ENCODE peak calls at places on chromosomes 11 and 22, in five cellular contexts. One of them, this sample, is unnamed.

GRCh38 chr11:121615506-121615905 is 162.7 kb upstream of the SORL1-AS1 start:
- DNase-seq in HCT116: no peak
- DNase-seq in OCI-LY7: no peak
- DNase-seq in GM23248: peak
- DNase-seq in SK-N-SH: no peak
- DNase-seq in this sample: peak

GRCh38 chr11:19886498-19886897 is 173.9 kb downstream of the NAV2 start:
- DNase-seq in HCT116: no peak
- DNase-seq in OCI-LY7: no peak
- DNase-seq in GM23248: no peak
- DNase-seq in SK-N-SH: peak
- DNase-seq in this sample: no peak

GRCh38 chr22:37077802-37078448 is 26.4 kb downstream of the KCTD17 start:
- DNase-seq in HCT116: peak
- DNase-seq in OCI-LY7: peak
- DNase-seq in GM23248: peak
- DNase-seq in SK-N-SH: peak
- DNase-seq in this sample: peak

GRCh38 chr11:125402436-125402835 is 93.6 kb downstream of the FEZ1 start:
- DNase-seq in HCT116: no peak
- DNase-seq in OCI-LY7: no peak
- DNase-seq in GM23248: peak
- DNase-seq in SK-N-SH: no peak
- DNase-seq in this sample: peak

GRCh38 chr11:110094298-110095073 is 1.3 kb downstream of the ZC3H12C start:
- DNase-seq in HCT116: no peak
- DNase-seq in OCI-LY7: no peak
- DNase-seq in GM23248: no peak
- DNase-seq in SK-N-SH: no peak
- DNase-seq in this sample: no peak

GRCh38 chr11:12219732-12220131 is 109.3 kb downstream of the MICAL2 start:
- DNase-seq in HCT116: no peak
- DNase-seq in OCI-LY7: no peak
- DNase-seq in GM23248: no peak
- DNase-seq in SK-N-SH: no peak
- DNase-seq in this sample: no peak

GRCh38 chr22:23784215-23784732 is 2.5 kb upstream of the SMARCB1 start:
- DNase-seq in HCT116: no peak
- DNase-seq in OCI-LY7: no peak
- DNase-seq in GM23248: no peak
- DNase-seq in SK-N-SH: no peak
- DNase-seq in this sample: no peak

GRCh38 chr22:30602049-30602448 is 4.9 kb upstream of the TCN2 start:
- DNase-seq in HCT116: peak
- DNase-seq in OCI-LY7: peak
- DNase-seq in GM23248: peak
- DNase-seq in SK-N-SH: no peak
- DNase-seq in this sample: peak

GRCh38 chr11:69055212-69055586 is 6.5 kb downstream of the TPCN2 start:
- DNase-seq in HCT116: no peak
- DNase-seq in OCI-LY7: no peak
- DNase-seq in GM23248: no peak
- DNase-seq in SK-N-SH: no peak
- DNase-seq in this sample: no peak

GRCh38 chr11:105298630-105299029 is 159.1 kb upstream of the CARD18 start:
- DNase-seq in HCT116: no peak
- DNase-seq in OCI-LY7: no peak
- DNase-seq in GM23248: peak
- DNase-seq in SK-N-SH: no peak
- DNase-seq in this sample: peak

GRCh38 chr11:89529619-89530018 is 38.4 kb upstream of the NOX4 start:
- DNase-seq in HCT116: no peak
- DNase-seq in OCI-LY7: no peak
- DNase-seq in GM23248: no peak
- DNase-seq in SK-N-SH: no peak
- DNase-seq in this sample: no peak

GRCh38 chr11:12416552-12416951 is 39.2 kb downstream of the PARVA start:
- DNase-seq in HCT116: no peak
- DNase-seq in OCI-LY7: no peak
- DNase-seq in GM23248: no peak
- DNase-seq in SK-N-SH: no peak
- DNase-seq in this sample: no peak

GRCh38 chr11:1415631-1416030 is 25.9 kb downstream of the BRSK2 start:
- DNase-seq in HCT116: no peak
- DNase-seq in OCI-LY7: no peak
- DNase-seq in GM23248: no peak
- DNase-seq in SK-N-SH: no peak
- DNase-seq in this sample: no peak

GRCh38 chr22:39818050-39818449 is 75.5 kb downstream of the ENTHD1 start:
- DNase-seq in HCT116: no peak
- DNase-seq in OCI-LY7: no peak
- DNase-seq in GM23248: peak
- DNase-seq in SK-N-SH: no peak
- DNase-seq in this sample: no peak

GRCh38 chr11:22670803-22671202 is 4.4 kb downstream of the GAS2 start:
- DNase-seq in HCT116: no peak
- DNase-seq in OCI-LY7: no peak
- DNase-seq in GM23248: peak
- DNase-seq in SK-N-SH: no peak
- DNase-seq in this sample: peak

GRCh38 chr22:24331468-24332440 is 61.1 kb downstream of the SPECC1L start:
- DNase-seq in HCT116: no peak
- DNase-seq in OCI-LY7: no peak
- DNase-seq in GM23248: peak
- DNase-seq in SK-N-SH: no peak
- DNase-seq in this sample: no peak

GRCh38 chr22:19800761-19801244 is 40.2 kb downstream of the TBX1 start:
- DNase-seq in HCT116: no peak
- DNase-seq in OCI-LY7: no peak
- DNase-seq in GM23248: peak
- DNase-seq in SK-N-SH: peak
- DNase-seq in this sample: no peak

GRCh38 chr11:81492923-81493445 is 1240.7 kb downstream of the FAM181B start:
- DNase-seq in HCT116: no peak
- DNase-seq in OCI-LY7: no peak
- DNase-seq in GM23248: no peak
- DNase-seq in SK-N-SH: no peak
- DNase-seq in this sample: no peak

GRCh38 chr11:44464741-44465140 is 100.7 kb upstream of the CD82 start:
- DNase-seq in HCT116: peak
- DNase-seq in OCI-LY7: peak
- DNase-seq in GM23248: no peak
- DNase-seq in SK-N-SH: no peak
- DNase-seq in this sample: peak

GRCh38 chr11:117490911-117491310 is 163.3 kb downstream of the CEP164 start:
- DNase-seq in HCT116: no peak
- DNase-seq in OCI-LY7: no peak
- DNase-seq in GM23248: no peak
- DNase-seq in SK-N-SH: no peak
- DNase-seq in this sample: no peak

GRCh38 chr11:35523351-35523768 is 2.1 kb downstream of the PAMR1 start:
- DNase-seq in HCT116: no peak
- DNase-seq in OCI-LY7: no peak
- DNase-seq in GM23248: peak
- DNase-seq in SK-N-SH: no peak
- DNase-seq in this sample: no peak

GRCh38 chr11:15874699-15875098 is 481.6 kb downstream of the SOX6 start:
- DNase-seq in HCT116: no peak
- DNase-seq in OCI-LY7: no peak
- DNase-seq in GM23248: no peak
- DNase-seq in SK-N-SH: no peak
- DNase-seq in this sample: no peak

GRCh38 chr22:35312198-35313059 is 12.7 kb downstream of the TOM1 start:
- DNase-seq in HCT116: peak
- DNase-seq in OCI-LY7: no peak
- DNase-seq in GM23248: peak
- DNase-seq in SK-N-SH: no peak
- DNase-seq in this sample: peak

GRCh38 chr11:84965484-84965883 is 661.7 kb downstream of the DLG2 start:
- DNase-seq in HCT116: no peak
- DNase-seq in OCI-LY7: no peak
- DNase-seq in GM23248: no peak
- DNase-seq in SK-N-SH: no peak
- DNase-seq in this sample: no peak

GRCh38 chr11:28133146-28133545 is 25.0 kb downstream of the METTL15 start:
- DNase-seq in HCT116: no peak
- DNase-seq in OCI-LY7: no peak
- DNase-seq in GM23248: peak
- DNase-seq in SK-N-SH: no peak
- DNase-seq in this sample: no peak

GRCh38 chr22:42410708-42411107 is 21.5 kb downstream of the NFAM1 start:
- DNase-seq in HCT116: no peak
- DNase-seq in OCI-LY7: no peak
- DNase-seq in GM23248: no peak
- DNase-seq in SK-N-SH: no peak
- DNase-seq in this sample: no peak

GRCh38 chr11:19311306-19312030 is 70.7 kb upstream of the E2F8 start:
- DNase-seq in HCT116: peak
- DNase-seq in OCI-LY7: peak
- DNase-seq in GM23248: peak
- DNase-seq in SK-N-SH: peak
- DNase-seq in this sample: peak

DNA sequence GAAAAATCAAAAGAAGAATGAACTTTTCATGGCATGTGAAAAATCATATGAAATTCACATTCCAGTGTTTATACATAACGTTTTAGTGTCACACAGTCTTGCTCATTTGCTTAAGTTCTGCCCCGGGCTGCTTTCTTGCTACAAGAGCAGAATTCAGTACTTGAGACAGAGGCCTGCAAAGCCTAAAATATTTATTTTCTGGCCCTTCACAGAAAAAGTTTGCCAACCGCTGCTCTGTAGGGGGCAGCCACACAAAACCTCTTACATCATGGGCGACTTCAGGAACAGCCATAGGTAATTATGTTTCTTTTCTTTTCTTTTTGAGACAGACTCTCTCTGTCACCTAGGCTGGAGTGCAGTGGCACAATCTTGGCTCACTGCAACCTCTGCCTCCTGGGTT is 1.0 kb upstream of the ATG2A start:
- DNase-seq in HCT116: no peak
- DNase-seq in OCI-LY7: peak
- DNase-seq in GM23248: peak
- DNase-seq in SK-N-SH: no peak
- DNase-seq in this sample: peak
- H3K4me3 ChIP-seq in HCT116: peak
- H3K4me3 ChIP-seq in OCI-LY7: peak
- H3K4me3 ChIP-seq in GM23248: peak
- H3K4me3 ChIP-seq in SK-N-SH: peak
- H3K4me3 ChIP-seq in this sample: peak

DNA sequence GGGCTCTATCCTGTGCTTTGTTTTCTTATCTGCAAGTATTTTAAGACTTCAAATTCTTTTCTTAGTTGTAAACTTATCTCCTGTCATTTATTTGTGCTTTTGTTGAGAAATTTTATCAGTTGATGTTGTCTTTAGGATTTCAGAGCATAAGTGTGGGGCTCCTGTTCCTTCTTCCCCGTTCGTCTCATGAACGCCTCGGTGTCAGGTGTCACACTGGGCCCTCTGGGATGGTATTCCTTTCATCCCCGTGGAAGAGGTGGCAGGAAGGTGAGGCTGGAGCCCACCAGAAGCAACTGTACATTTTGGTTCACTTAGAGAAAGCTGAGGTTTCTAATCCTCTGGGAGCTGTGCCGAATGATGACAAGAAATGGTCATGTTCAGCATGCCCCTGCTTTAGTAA is 18.0 kb downstream of the NADSYN1 start:
- DNase-seq in HCT116: no peak
- DNase-seq in OCI-LY7: no peak
- DNase-seq in GM23248: no peak
- DNase-seq in SK-N-SH: no peak
- DNase-seq in this sample: no peak
- TF ChIP-seq EZH2phosphoT487 in HCT116: no peak
- TF ChIP-seq EZH2phosphoT487 in OCI-LY7: no peak
- TF ChIP-seq EZH2phosphoT487 in GM23248: no peak
- TF ChIP-seq EZH2phosphoT487 in SK-N-SH: no peak
- TF ChIP-seq EZH2phosphoT487 in this sample: no peak

DNA sequence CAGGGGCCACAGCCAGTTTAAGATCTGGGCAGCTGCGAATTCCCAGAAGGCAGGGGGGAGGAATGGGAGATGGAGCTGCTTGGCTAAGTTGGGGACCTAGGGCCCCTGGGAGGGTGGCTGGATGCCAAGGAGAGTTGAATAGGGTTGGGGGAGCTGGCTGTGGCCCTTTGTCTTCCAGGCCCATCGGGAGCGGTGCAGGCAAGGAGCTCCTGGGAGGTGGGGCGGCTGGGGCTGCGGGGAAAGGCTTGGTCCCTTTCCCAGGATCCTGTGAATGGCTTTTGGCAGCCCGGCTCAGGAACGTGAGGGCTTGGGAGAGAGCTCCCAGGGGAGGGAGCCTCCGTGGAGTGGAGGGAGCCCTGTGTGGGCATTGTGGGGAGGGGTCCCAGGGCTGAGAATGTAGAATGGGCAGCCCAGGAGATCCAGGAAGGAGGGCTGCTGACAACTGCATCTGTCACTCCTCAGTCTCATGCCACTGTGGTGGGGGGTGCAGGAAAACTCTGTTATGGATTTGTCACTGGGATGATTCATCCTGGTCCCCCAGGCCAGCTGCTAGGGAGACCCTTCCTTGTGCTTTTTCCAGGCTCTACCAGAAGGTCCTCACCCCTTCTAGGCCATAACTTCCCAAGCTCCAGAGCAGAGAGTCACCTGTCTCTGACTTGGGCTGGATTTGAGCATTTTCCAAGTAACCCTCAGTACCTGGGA is 6.0 kb downstream of the FREY1 start:
- DNase-seq in HCT116: no peak
- DNase-seq in OCI-LY7: no peak
- DNase-seq in GM23248: peak
- DNase-seq in SK-N-SH: peak
- DNase-seq in this sample: no peak
- H3K4me3 ChIP-seq in HCT116: peak
- H3K4me3 ChIP-seq in OCI-LY7: no peak
- H3K4me3 ChIP-seq in GM23248: peak
- H3K4me3 ChIP-seq in SK-N-SH: peak
- H3K4me3 ChIP-seq in this sample: peak

GRCh38 chr22:48574776-48575566 is 1252.7 kb downstream of the BRD1 start:
- DNase-seq in HCT116: no peak
- DNase-seq in OCI-LY7: no peak
- DNase-seq in GM23248: peak
- DNase-seq in SK-N-SH: peak
- DNase-seq in this sample: no peak
- TF ChIP-seq EZH2phosphoT487 in HCT116: no peak
- TF ChIP-seq EZH2phosphoT487 in OCI-LY7: no peak
- TF ChIP-seq EZH2phosphoT487 in GM23248: no peak
- TF ChIP-seq EZH2phosphoT487 in SK-N-SH: no peak
- TF ChIP-seq EZH2phosphoT487 in this sample: no peak

GRCh38 chr11:114295676-114296081 is 520 bp upstream of the NNMT start:
- DNase-seq in HCT116: no peak
- DNase-seq in OCI-LY7: no peak
- DNase-seq in GM23248: peak
- DNase-seq in SK-N-SH: no peak
- DNase-seq in this sample: no peak

GRCh38 chr11:114296190-114296978 is at the start of gene NNMT:
- DNase-seq in HCT116: no peak
- DNase-seq in OCI-LY7: no peak
- DNase-seq in GM23248: peak
- DNase-seq in SK-N-SH: no peak
- DNase-seq in this sample: peak

GRCh38 chr11:114296979-114297372 is 777 bp downstream of the NNMT start:
- DNase-seq in HCT116: no peak
- DNase-seq in OCI-LY7: no peak
- DNase-seq in GM23248: peak
- DNase-seq in SK-N-SH: no peak
- DNase-seq in this sample: no peak

GRCh38 chr11:114298701-114299090 is 2.5 kb downstream of the NNMT start:
- DNase-seq in HCT116: no peak
- DNase-seq in OCI-LY7: no peak
- DNase-seq in GM23248: peak
- DNase-seq in SK-N-SH: no peak
- DNase-seq in this sample: no peak

GRCh38 chr11:114297806-114298700 is 1.9 kb downstream of the NNMT start:
- DNase-seq in HCT116: no peak
- DNase-seq in OCI-LY7: no peak
- DNase-seq in GM23248: peak
- DNase-seq in SK-N-SH: no peak
- DNase-seq in this sample: no peak
- H3K4me3 ChIP-seq in HCT116: no peak
- H3K4me3 ChIP-seq in OCI-LY7: no peak
- H3K4me3 ChIP-seq in GM23248: peak
- H3K4me3 ChIP-seq in SK-N-SH: peak
- H3K4me3 ChIP-seq in this sample: no peak

This sample was measured in PC-3.